ENCODE peak calls at places on chromosomes 16 and 17, in nine cellular contexts. Y is A549, Z is tibial nerve, B is heart right ventricle, I is left ventricle myocardium inferior, W is fibroblast of lung, V is H9, E is body of pancreas, D is heart left ventricle. R is an unnamed sample. For H3K4me1, the result is how much of the 10 kb centered on the place peaks cover.

GRCh38 chr16:54062361-54063346 is 223.9 kb downstream of the IRX3 start:
- DNase-seq in E (no peak), B (peak), V (peak), W (no peak), Y (no peak), Z (no peak), I (no peak), D (no peak), R (no peak)

GRCh38 chr16:84595052-84595481 is 22.8 kb downstream of the COTL1 start:
- DNase-seq in Y (no peak), I (no peak), B (no peak), Z (no peak), E (peak), D (no peak), W (no peak), V (peak), R (no peak)

GRCh38 chr16:67170168-67170947 is at the start of gene NOL3:
- DNase-seq in V (peak), W (peak), Z (peak), Y (peak), D (peak), I (peak), B (peak), E (peak), R (peak)

GRCh38 chr17:559699-560378 is 154.8 kb downstream of the VPS53 start:
- DNase-seq in D (peak), V (no peak), B (peak), Y (no peak), Z (peak), W (peak), I (peak), E (no peak), R (no peak)

GRCh38 chr16:89695086-89695874 is 6.2 kb downstream of the SPATA2L start:
- DNase-seq in E (no peak), Y (no peak), I (no peak), W (no peak), B (no peak), D (no peak), V (no peak), Z (no peak), R (no peak)

GRCh38 chr17:41689497-41690299 is 1.0 kb downstream of the EIF1 start:
- DNase-seq in W (peak), V (no peak), Y (no peak), Z (peak), D (no peak), B (peak), I (no peak), E (peak), R (no peak)

GRCh38 chr17:39634384-39634871 is 2.5 kb upstream of the STARD3 start:
- DNase-seq in Y (peak), B (no peak), I (no peak), V (no peak), D (no peak), Z (no peak), E (no peak), W (no peak), R (no peak)

GRCh38 chr17:73706858-73707257 is 62.6 kb upstream of the SDK2 start:
- DNase-seq in I (no peak), D (no peak), V (no peak), Z (no peak), W (no peak), Y (no peak), E (no peak), B (no peak), R (no peak)

GRCh38 chr17:32483451-32484019 is 3.3 kb upstream of the CDK5R1 start:
- DNase-seq in B (peak), I (peak), E (peak), Z (peak), V (peak), W (peak), D (peak), Y (peak), R (peak)

GRCh38 chr16:85286066-85286712 is 173.9 kb upstream of the CIBAR2 start:
- DNase-seq in B (peak), E (peak), Y (no peak), D (peak), V (no peak), W (peak), Z (peak), I (peak), R (peak)

GRCh38 chr16:75288596-75289120 is 37.2 kb upstream of the BCAR1 start:
- DNase-seq in Z (no peak), V (no peak), B (no peak), W (no peak), E (no peak), I (no peak), D (peak), Y (no peak), R (peak)

GRCh38 chr17:72119963-72120877 is 600 bp upstream of the SOX9 start:
- DNase-seq in E (peak), I (peak), W (peak), Z (peak), D (peak), V (peak), B (peak), Y (peak), R (peak)

GRCh38 chr17:10435096-10435495 is 13.3 kb upstream of the MYH8 start:
- DNase-seq in Z (no peak), V (no peak), E (no peak), I (no peak), B (no peak), W (no peak), Y (no peak), D (no peak), R (no peak)

GRCh38 chr16:27259710-27260109 is 8.9 kb downstream of the NSMCE1 start:
- DNase-seq in I (no peak), Z (no peak), V (no peak), W (no peak), D (no peak), E (no peak), B (no peak), Y (no peak), R (no peak)

GRCh38 chr16:27267037-27267677 is 1.4 kb downstream of the NSMCE1 start:
- DNase-seq in B (no peak), E (no peak), W (no peak), Z (no peak), Y (no peak), D (no peak), I (no peak), V (no peak), R (no peak)

GRCh38 chr16:27268376-27269299 is at the start of gene NSMCE1:
- DNase-seq in V (peak), Z (peak), B (peak), D (peak), E (peak), I (peak), W (peak), Y (peak), R (peak)

GRCh38 chr16:27265982-27266381 is 2.6 kb downstream of the NSMCE1 start:
- DNase-seq in W (no peak), B (no peak), D (no peak), Y (no peak), V (no peak), E (no peak), Z (no peak), I (no peak), R (no peak)

DNA sequence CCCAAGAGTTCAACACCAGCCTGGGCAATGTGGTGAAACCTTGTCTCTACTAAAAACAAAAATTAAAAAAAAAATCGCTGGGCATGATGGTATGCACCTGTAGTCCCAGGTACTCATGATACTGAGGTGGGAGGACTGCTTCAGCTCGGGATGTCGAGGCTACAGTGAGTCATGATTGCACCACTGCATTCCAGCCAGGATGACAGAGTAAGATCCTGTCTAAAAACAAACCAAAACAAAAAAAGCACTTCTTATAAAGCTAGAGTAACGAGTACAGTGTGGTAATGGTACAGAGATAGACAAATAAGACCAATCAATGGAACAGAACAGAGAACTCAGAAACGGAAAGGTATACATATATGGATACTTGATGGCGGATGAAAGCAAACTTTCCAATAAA is 4.4 kb downstream of the NSMCE1 start:
- DNase-seq in D (no peak), V (no peak), E (no peak), B (no peak), Y (no peak), W (peak), I (no peak), Z (no peak), R (peak)
- TF ChIP-seq CTCF in D (no peak), V (no peak), E (no peak), B (no peak), Y (no peak), W (no peak), I (no peak), Z (no peak), R (no peak)

GRCh38 chr16:20878682-20879147 is 21.4 kb downstream of the DCUN1D3 start:
- DNase-seq in D (peak), B (no peak), Z (no peak), Y (no peak), E (no peak), V (no peak), I (no peak), W (no peak), R (peak)
- H3K4me1 ChIP-seq in D (under half), B (half or more), Z (half or more), Y (half or more), E (half or more), V (under half), I (half or more), W (under half), R (under half)

GRCh38 chr17:35801583-35802224 is 6.3 kb upstream of the MMP28 start:
- DNase-seq in D (peak), B (peak), E (no peak), Y (no peak), W (peak), V (no peak), Z (peak), I (peak), R (peak)

GRCh38 chr17:35808240-35808961 is 883 bp upstream of the TAF15 start:
- DNase-seq in I (no peak), Y (no peak), D (no peak), B (no peak), Z (no peak), E (no peak), W (no peak), V (no peak), R (no peak)

GRCh38 chr17:35808962-35809854 is at the start of gene TAF15:
- DNase-seq in I (peak), Y (peak), E (peak), V (peak), D (peak), W (peak), B (peak), Z (peak), R (peak)

GRCh38 chr17:35807371-35808144 is 1.7 kb upstream of the TAF15 start:
- DNase-seq in D (no peak), E (no peak), B (no peak), Y (no peak), I (no peak), V (no peak), W (peak), Z (no peak), R (no peak)

GRCh38 chr17:35804658-35805192 is 4.6 kb upstream of the TAF15 start:
- DNase-seq in I (no peak), E (peak), V (peak), Y (peak), Z (peak), W (peak), B (peak), D (no peak), R (peak)
- TF ChIP-seq CTCF in I (peak), E (peak), V (peak), Y (peak), Z (peak), W (peak), B (peak), D (peak), R (peak)

GRCh38 chr17:50278526-50279180 is 4.4 kb downstream of the TMEM92 start:
- DNase-seq in D (no peak), I (no peak), Z (no peak), V (no peak), E (no peak), Y (no peak), B (no peak), W (no peak), R (no peak)

GRCh38 chr17:50277357-50277754 is 3.1 kb downstream of the TMEM92 start:
- DNase-seq in V (peak), E (no peak), W (no peak), I (no peak), D (no peak), Y (no peak), B (no peak), Z (no peak), R (no peak)

GRCh38 chr17:50275279-50275678 is 1.0 kb downstream of the TMEM92 start:
- DNase-seq in E (no peak), D (no peak), B (no peak), Z (no peak), V (peak), I (no peak), W (no peak), Y (no peak), R (no peak)

GRCh38 chr17:50274945-50275221 is 617 bp downstream of the TMEM92 start:
- DNase-seq in D (no peak), Z (no peak), E (no peak), W (no peak), V (no peak), Y (no peak), B (no peak), I (no peak), R (no peak)

DNA sequence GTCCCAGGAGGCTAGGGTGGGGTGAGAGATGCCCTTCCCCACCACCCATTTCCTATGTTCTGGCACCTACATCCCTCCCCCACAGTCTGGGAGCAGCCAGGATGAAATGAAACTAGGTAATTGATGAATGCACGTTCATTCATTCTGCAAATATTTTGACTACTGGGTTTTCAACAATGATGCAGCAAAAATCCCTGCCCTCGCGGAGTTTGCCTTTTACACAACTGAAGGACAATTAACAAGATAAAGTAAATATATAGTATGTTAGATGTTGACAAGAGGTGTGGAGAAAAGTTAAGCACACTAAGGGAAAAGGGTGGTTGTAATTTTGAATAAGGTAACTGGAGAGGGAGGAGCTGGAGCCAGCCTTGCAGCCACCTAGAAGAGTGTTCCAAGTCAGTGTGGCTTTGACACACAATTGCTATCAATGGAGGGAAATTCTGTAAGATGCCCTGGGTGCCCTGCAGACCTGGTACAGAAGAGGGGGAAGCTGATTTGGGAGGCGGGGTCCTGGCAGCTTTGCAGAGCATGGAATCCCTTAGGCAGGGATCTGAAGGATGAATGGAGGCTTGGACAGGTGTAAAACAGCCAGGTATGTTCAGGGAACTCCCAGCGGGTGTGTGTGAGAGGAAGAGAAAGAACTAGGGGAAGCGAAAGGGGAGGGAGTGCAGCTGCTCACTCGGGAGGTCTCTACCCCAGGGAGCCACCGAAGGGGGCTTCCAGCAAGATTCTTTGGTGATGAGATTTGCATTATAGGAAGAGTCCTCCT is 2.5 kb downstream of the TMEM92 start:
- DNase-seq in E (no peak), W (no peak), D (no peak), Y (no peak), B (no peak), I (no peak), Z (no peak), V (peak), R (no peak)
- H3K4me1 ChIP-seq in E (under half), W (under half), D (under half), Y (half or more), B (under half), I (under half), Z (under half), V (under half), R (under half)

GRCh38 chr16:83393196-83393981 is 414.4 kb upstream of the HSBP1 start:
- DNase-seq in B (peak), W (peak), Y (no peak), Z (no peak), D (no peak), I (no peak), V (no peak), E (no peak), R (no peak)
- TF ChIP-seq CTCF in B (no peak), W (no peak), Y (no peak), Z (no peak), D (no peak), I (no peak), V (peak), E (no peak), R (no peak)

GRCh38 chr17:81081619-81082176 is 46.7 kb downstream of the BAIAP2 start:
- DNase-seq in Y (no peak), Z (no peak), W (no peak), B (no peak), I (no peak), E (no peak), D (no peak), V (no peak), R (no peak)

GRCh38 chr17:81080056-81080455 is 45.1 kb downstream of the BAIAP2 start:
- DNase-seq in E (no peak), Y (no peak), I (no peak), B (no peak), V (no peak), D (no peak), Z (no peak), W (no peak), R (no peak)

GRCh38 chr17:81081217-81081616 is 46.3 kb downstream of the BAIAP2 start:
- DNase-seq in V (no peak), D (no peak), Y (no peak), Z (no peak), E (no peak), B (no peak), I (no peak), W (no peak), R (no peak)

GRCh38 chr17:81083125-81083765 is 48.3 kb downstream of the BAIAP2 start:
- DNase-seq in E (peak), W (no peak), D (no peak), Y (no peak), I (no peak), V (no peak), Z (no peak), B (peak), R (peak)

GRCh38 chr17:81082177-81083073 is 47.5 kb downstream of the BAIAP2 start:
- DNase-seq in I (peak), E (no peak), V (no peak), B (peak), W (peak), D (no peak), Y (no peak), Z (no peak), R (peak)
- H3K4me1 ChIP-seq in I (half or more), E (under half), V (under half), B (under half), W (under half), D (under half), Y (under half), Z (half or more), R (under half)

GRCh38 chr17:58096892-58097291 is 13.7 kb downstream of the DYNLL2 start:
- DNase-seq in Z (no peak), B (no peak), V (no peak), W (no peak), E (no peak), D (no peak), I (no peak), Y (no peak), R (no peak)
- TF ChIP-seq CTCF in Z (no peak), B (no peak), V (peak), W (no peak), E (no peak), D (no peak), I (no peak), Y (no peak), R (no peak)

DNA sequence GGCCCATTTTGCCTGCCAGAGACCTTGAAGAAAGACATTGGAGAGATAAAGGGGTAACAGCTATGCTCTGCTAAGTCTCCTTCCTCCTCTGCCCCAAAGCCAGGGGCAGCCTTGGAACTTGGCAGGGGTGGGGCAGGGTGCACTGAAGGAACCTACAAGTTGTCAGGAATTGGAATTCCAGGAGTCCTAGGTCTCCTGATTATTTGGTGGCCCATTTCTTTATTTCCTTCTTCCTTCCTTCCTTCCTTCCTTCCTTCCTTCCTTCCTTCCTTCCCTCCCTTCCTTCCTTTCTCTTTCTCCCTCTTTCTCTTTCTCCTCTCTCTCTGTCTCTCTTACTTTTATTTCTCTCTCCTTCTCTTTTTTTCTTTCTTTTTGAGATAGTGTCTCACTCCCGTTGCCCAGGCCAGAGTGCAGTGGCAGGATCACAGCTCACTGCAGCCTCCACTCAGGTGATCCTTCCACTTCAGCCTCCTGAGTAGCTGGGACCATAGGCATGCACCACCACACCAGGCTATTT is 8.5 kb upstream of the FZD2 start:
- DNase-seq in Z (no peak), B (no peak), I (no peak), E (no peak), Y (no peak), D (no peak), W (no peak), V (no peak), R (no peak)
- H3K4me1 ChIP-seq in Z (under half), B (under half), I (under half), E (under half), Y (half or more), D (under half), W (under half), V (under half), R (under half)

GRCh38 chr16:57407521-57408353 is 3.2 kb downstream of the CCL17 start:
- DNase-seq in Z (no peak), D (no peak), E (no peak), I (no peak), V (no peak), Y (no peak), B (no peak), W (no peak), R (no peak)

GRCh38 chr16:57411362-57411976 is 6.9 kb downstream of the CCL17 start:
- DNase-seq in Y (no peak), E (no peak), V (no peak), D (no peak), W (no peak), I (no peak), B (no peak), Z (no peak), R (no peak)

GRCh38 chr16:57412584-57412983 is 8.0 kb downstream of the CCL17 start:
- DNase-seq in Z (no peak), W (no peak), I (no peak), Y (no peak), D (no peak), B (no peak), E (no peak), V (no peak), R (no peak)

GRCh38 chr16:57409065-57409464 is 4.5 kb downstream of the CCL17 start:
- DNase-seq in W (no peak), D (no peak), Z (peak), V (no peak), Y (no peak), E (no peak), B (no peak), I (no peak), R (no peak)

DNA sequence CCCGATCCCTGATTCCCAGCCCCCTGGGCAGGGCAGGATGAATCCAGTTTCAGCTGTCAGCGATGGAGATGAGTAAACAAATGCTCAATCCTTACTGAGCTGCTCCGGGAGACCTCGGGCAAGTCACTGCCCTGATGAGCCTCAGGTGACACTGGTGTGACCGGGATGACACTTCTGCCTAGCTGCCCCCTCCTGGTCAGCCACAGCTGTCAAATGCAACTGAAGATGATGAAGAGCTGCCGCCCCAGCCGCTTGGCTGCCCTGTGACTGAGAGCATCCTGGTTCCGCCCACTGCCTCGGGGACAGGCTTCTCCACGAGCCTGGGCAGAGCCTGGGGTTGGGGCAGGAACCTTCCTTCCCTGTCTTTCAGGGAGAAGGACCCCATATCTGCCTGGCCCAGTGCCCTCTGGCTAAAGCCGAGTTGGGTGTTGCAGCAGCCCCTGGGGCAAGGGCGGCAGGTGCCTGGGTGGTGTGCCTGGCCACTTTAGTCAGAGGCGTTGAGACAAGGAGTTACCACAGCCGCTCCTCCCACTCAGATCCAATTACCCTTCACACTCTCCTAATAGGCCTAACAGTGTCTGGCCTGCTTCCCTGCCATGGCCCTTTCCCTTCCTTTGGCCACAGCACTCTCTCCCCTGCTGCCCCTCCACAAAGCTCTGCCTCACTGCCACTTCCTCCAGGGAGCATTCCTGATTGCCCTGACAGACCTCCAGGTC is 5.5 kb downstream of the CCL17 start:
- DNase-seq in V (peak), D (no peak), I (no peak), Z (no peak), Y (no peak), W (no peak), E (no peak), B (no peak), R (no peak)
- TF ChIP-seq CTCF in V (peak), D (no peak), I (no peak), Z (no peak), Y (no peak), W (no peak), E (no peak), B (no peak), R (no peak)

R was measured in thyroid gland.